ENCODE peak calls at places on chromosome 21, in seven cellular contexts. P is Daoy, Z is lower leg skin, B is T-helper 1 cell, N is fibroblast of mammary gland, O is astrocyte of the hippocampus, A is CMK. S is an unnamed sample.

GRCh38 chr21:41715649-41716321 is 51.1 kb downstream of the RIPK4 start:
- DNase-seq in O (peak), B (no peak), A (no peak), P (peak), Z (no peak), N (no peak), S (no peak)

GRCh38 chr21:34363733-34364132 is at the start of gene KCNE2:
- DNase-seq in A (no peak), Z (no peak), P (no peak), N (no peak), O (no peak), B (no peak), S (no peak)

GRCh38 chr21:35113064-35113463 is 64.0 kb upstream of the RUNX1 start:
- DNase-seq in P (peak), N (peak), A (no peak), O (no peak), B (no peak), Z (no peak), S (no peak)

GRCh38 chr21:43717967-43718871 is 710 bp upstream of the PDXK start:
- DNase-seq in B (no peak), A (no peak), Z (no peak), N (no peak), P (no peak), O (no peak), S (no peak)

GRCh38 chr21:20110368-20110767 is 887.8 kb upstream of the NCAM2 start:
- DNase-seq in P (no peak), B (no peak), Z (no peak), O (no peak), A (peak), N (no peak), S (no peak)

GRCh38 chr21:33799378-33800090 is 116.1 kb downstream of the ATP5PO start:
- DNase-seq in Z (no peak), O (no peak), P (no peak), B (no peak), A (no peak), N (peak), S (no peak)

GRCh38 chr21:44681152-44681551 is 811 bp downstream of the KRTAP12-1 start:
- DNase-seq in Z (peak), B (no peak), N (no peak), P (no peak), A (no peak), O (no peak), S (no peak)

GRCh38 chr21:44066116-44066515 is 41.1 kb upstream of the PWP2 start:
- DNase-seq in Z (peak), A (no peak), N (no peak), B (no peak), P (no peak), O (no peak), S (no peak)

GRCh38 chr21:42665026-42665425 is 11.6 kb downstream of the PDE9A start:
- DNase-seq in P (peak), N (no peak), B (no peak), O (no peak), Z (no peak), A (no peak), S (no peak)

GRCh38 chr21:45698493-45698947 is 55.0 kb downstream of the PCBP3 start:
- DNase-seq in N (peak), Z (no peak), P (peak), A (no peak), O (peak), B (peak), S (no peak)

GRCh38 chr21:42151148-42152074 is 67.5 kb upstream of the ABCG1 start:
- DNase-seq in O (no peak), B (no peak), Z (peak), A (no peak), N (no peak), P (no peak), S (no peak)

GRCh38 chr21:44886113-44887075 is 12.9 kb upstream of the PTTG1IP start:
- DNase-seq in B (no peak), N (no peak), P (no peak), Z (no peak), O (no peak), A (no peak), S (no peak)

GRCh38 chr21:45853703-45854342 is 127.7 kb upstream of the COL6A1 start:
- DNase-seq in A (no peak), N (no peak), B (no peak), P (no peak), Z (peak), O (no peak), S (no peak)

GRCh38 chr21:37139154-37139553 is 66.1 kb downstream of the TTC3 start:
- DNase-seq in A (no peak), P (no peak), O (peak), Z (no peak), N (no peak), B (no peak), S (no peak)

GRCh38 chr21:44496900-44497550 is 41.7 kb downstream of the LRRC3 start:
- DNase-seq in A (no peak), O (peak), P (no peak), N (no peak), Z (no peak), B (no peak), S (no peak)

GRCh38 chr21:33428669-33429068 is 25.5 kb downstream of the IFNGR2 start:
- DNase-seq in Z (no peak), N (peak), O (peak), P (peak), A (no peak), B (no peak), S (no peak)

GRCh38 chr21:41459884-41460534 is 34.0 kb downstream of the MX1 start:
- DNase-seq in B (no peak), O (no peak), N (no peak), P (no peak), Z (no peak), A (no peak), S (no peak)

GRCh38 chr21:37257967-37258877 is 8.9 kb downstream of the VPS26C start:
- DNase-seq in O (peak), B (peak), P (peak), N (peak), Z (no peak), A (peak), S (peak)

GRCh38 chr21:45543371-45543709 is 1.1 kb upstream of the SLC19A1 start:
- DNase-seq in P (peak), Z (no peak), O (no peak), B (no peak), A (no peak), N (no peak), S (peak)

GRCh38 chr21:42545317-42545716 is 31.7 kb downstream of the SLC37A1 start:
- DNase-seq in O (no peak), Z (no peak), B (no peak), P (no peak), N (no peak), A (no peak), S (no peak)

GRCh38 chr21:42518626-42519025 is 5.0 kb downstream of the SLC37A1 start:
- DNase-seq in P (no peak), N (no peak), Z (no peak), O (no peak), A (no peak), B (no peak), S (no peak)

GRCh38 chr21:26061437-26061836 is 109.1 kb downstream of the APP start:
- DNase-seq in P (no peak), B (no peak), Z (no peak), A (no peak), O (no peak), N (peak), S (no peak)

GRCh38 chr21:26769613-26770188 is 75.5 kb downstream of the ADAMTS1 start:
- DNase-seq in A (no peak), B (no peak), Z (no peak), O (peak), P (no peak), N (peak), S (no peak)

GRCh38 chr21:22019766-22020165 is 1021.6 kb downstream of the NCAM2 start:
- DNase-seq in Z (no peak), O (no peak), N (no peak), A (no peak), P (no peak), B (no peak), S (no peak)

GRCh38 chr21:46060596-46061061 is 37.3 kb upstream of the COL6A2 start:
- DNase-seq in P (peak), B (no peak), Z (peak), O (peak), A (no peak), N (peak), S (peak)

GRCh38 chr21:23886828-23887708 is 1720.2 kb downstream of the MRPL39 start:
- DNase-seq in A (no peak), O (no peak), N (no peak), Z (no peak), P (no peak), B (no peak), S (no peak)

GRCh38 chr21:42238185-42238934 is 19.4 kb downstream of the ABCG1 start:
- DNase-seq in P (no peak), O (no peak), N (no peak), B (peak), A (no peak), Z (no peak), S (peak)

GRCh38 chr21:43931454-43931853 is 66.4 kb downstream of the AGPAT3 start:
- DNase-seq in P (no peak), Z (no peak), N (no peak), B (no peak), A (no peak), O (no peak), S (no peak)

GRCh38 chr21:35925497-35925896 is 134.8 kb downstream of the SETD4 start:
- DNase-seq in O (peak), B (peak), P (peak), A (peak), Z (no peak), N (peak), S (peak)

GRCh38 chr21:43775795-43776430 is at the start of gene CSTB:
- DNase-seq in N (no peak), P (peak), Z (peak), A (peak), O (peak), B (peak), S (peak)

GRCh38 chr21:41966872-41967621 is 13.2 kb upstream of the C2CD2 start:
- DNase-seq in Z (peak), B (no peak), N (no peak), A (no peak), O (no peak), P (no peak), S (no peak)

GRCh38 chr21:42336065-42336464 is 14.7 kb downstream of the TFF2 start:
- DNase-seq in A (no peak), B (no peak), P (peak), N (no peak), Z (peak), O (peak), S (no peak)

GRCh38 chr21:31663584-31664249 is 4.2 kb downstream of the SOD1 start:
- DNase-seq in Z (no peak), A (no peak), N (no peak), P (no peak), O (no peak), B (no peak), S (no peak)

GRCh38 chr21:23083242-23083641 is 2085.0 kb downstream of the NCAM2 start:
- DNase-seq in Z (no peak), O (no peak), B (no peak), N (no peak), A (no peak), P (no peak), S (no peak)

GRCh38 chr21:33299181-33299752 is 25.5 kb upstream of the IFNAR1 start:
- DNase-seq in Z (no peak), A (no peak), B (peak), O (no peak), N (no peak), P (no peak), S (no peak)

GRCh38 chr21:35398366-35398982 is 349.4 kb upstream of the RUNX1 start:
- DNase-seq in Z (no peak), O (peak), N (no peak), P (peak), B (no peak), A (no peak), S (no peak)

S was measured in T-helper 2 cell.